ENCODE peak calls at places on chromosomes 7 and 10, in four cellular contexts. W is activated CD4-positive, alpha-beta T cell treated with anti-CD3 and anti-CD28 coated beads for 36 hours; K is EL; F is SW480. B is an unnamed sample.

GRCh38 chr10:97123713-97124112 is 62.0 kb downstream of the SLIT1 start:
- DNase-seq in W (no peak), K (no peak), F (no peak), B (no peak)

GRCh38 chr10:92830478-92831389 is 17.6 kb upstream of the EXOC6 start:
- DNase-seq in W (peak), K (no peak), F (no peak), B (no peak)

GRCh38 chr7:145293793-145294153 is 457.9 kb upstream of the TPK1 start:
- DNase-seq in W (no peak), K (no peak), F (no peak), B (no peak)

GRCh38 chr10:131732631-131733127 is 168.1 kb upstream of the PPP2R2D start:
- DNase-seq in W (no peak), K (no peak), F (peak), B (no peak)

GRCh38 chr7:31059551-31059950 is 7.4 kb downstream of the ADCYAP1R1 start:
- DNase-seq in W (peak), K (no peak), F (no peak), B (no peak)

GRCh38 chr7:79453558-79454324 is at the start of gene MAGI2:
- DNase-seq in W (peak), K (peak), F (no peak), B (peak)

GRCh38 chr10:48390933-48391845 is 84.7 kb downstream of the MAPK8 start:
- DNase-seq in W (peak), K (peak), F (peak), B (peak)

GRCh38 chr10:75375828-75376227 is 25.7 kb downstream of the ZNF503 start:
- DNase-seq in W (no peak), K (no peak), F (no peak), B (no peak)

GRCh38 chr7:66247387-66248078 is 42.4 kb downstream of the TPST1 start:
- DNase-seq in W (no peak), K (peak), F (no peak), B (no peak)

GRCh38 chr10:71396714-71397339 is at the start of gene CDH23:
- DNase-seq in W (peak), K (no peak), F (peak), B (no peak)

GRCh38 chr10:114399576-114399975 is 4.7 kb downstream of the AFAP1L2 start:
- DNase-seq in W (no peak), K (peak), F (no peak), B (no peak)

GRCh38 chr7:100632951-100633717 is 8.2 kb downstream of the TFR2 start:
- DNase-seq in W (peak), K (peak), F (peak), B (peak)

GRCh38 chr7:112205348-112206237 is 606 bp downstream of the DOCK4 start:
- DNase-seq in W (peak), K (peak), F (peak), B (peak)

GRCh38 chr10:11705687-11706086 is 36.5 kb upstream of the ECHDC3 start:
- DNase-seq in W (no peak), K (peak), F (no peak), B (no peak)

GRCh38 chr7:81079736-81080135 is 160.9 kb upstream of the SEMA3C start:
- DNase-seq in W (no peak), K (no peak), F (no peak), B (peak)

B was measured in choroid plexus epithelial cell.